ENCODE peak calls at places on chromosomes 7 and 10, in nine cellular contexts. H is naive thymus-derived CD4-positive, alpha-beta T cell; W is A549; V is HCT116; Z is fibroblast of lung; L is astrocyte; N is hepatocyte; G is CD4-positive, alpha-beta memory T cell; C is thoracic aorta. I is an unnamed sample.

GRCh38 chr7:84176716-84177115 is 17.9 kb downstream of the SEMA3A start:
- DNase-seq in H (no peak), W (no peak), V (no peak), Z (peak; percentile 51), L (peak; percentile 48), N (no peak), G (no peak), C (no peak), I (no peak)

GRCh38 chr7:152103066-152103465 is 77.6 kb downstream of the GALNT11 start:
- DNase-seq in H (no peak), W (no peak), V (no peak), Z (no peak), L (no peak), N (no peak), G (no peak), C (no peak), I (no peak)

GRCh38 chr10:88232029-88232895 is 350.9 kb downstream of the RNLS start:
- DNase-seq in H (no peak), W (no peak), V (no peak), Z (peak; percentile 58), L (peak; percentile 48), N (no peak), G (no peak), C (peak; percentile 67), I (no peak)

GRCh38 chr10:94103902-94104301 is 110.2 kb downstream of the PLCE1 start:
- DNase-seq in H (no peak), W (no peak), V (no peak), Z (peak; percentile 43), L (peak; percentile 31), N (peak; percentile 28), G (no peak), C (no peak), I (no peak)

GRCh38 chr10:90905925-90906324 is 15.0 kb downstream of the ANKRD1 start:
- DNase-seq in H (no peak), W (no peak), V (no peak), Z (no peak), L (no peak), N (no peak), G (no peak), C (no peak), I (no peak)

GRCh38 chr7:7176421-7177043 is 5.8 kb upstream of the C1GALT1 start:
- DNase-seq in H (no peak), W (peak; percentile 33), V (peak; percentile 76), Z (peak; percentile 89), L (peak; percentile 88), N (peak; percentile 79), G (no peak), C (no peak), I (no peak)

GRCh38 chr7:25945608-25946007 is 206.4 kb upstream of the NFE2L3 start:
- DNase-seq in H (no peak), W (no peak), V (no peak), Z (no peak), L (no peak), N (no peak), G (no peak), C (no peak), I (no peak)

GRCh38 chr10:124259139-124259825 is 159.4 kb downstream of the OAT start:
- DNase-seq in H (no peak), W (no peak), V (peak; percentile 21), Z (no peak), L (no peak), N (no peak), G (no peak), C (no peak), I (no peak)

GRCh38 chr10:100878291-100878910 is 34.4 kb upstream of the SLF2 start:
- DNase-seq in H (no peak), W (peak; percentile 92), V (peak; percentile 82), Z (peak; percentile 59), L (peak; percentile 49), N (peak; percentile 84), G (peak; percentile 17), C (no peak), I (no peak)

GRCh38 chr10:112845145-112845544 is 104.9 kb upstream of the TCF7L2 start:
- DNase-seq in H (no peak), W (no peak), V (no peak), Z (no peak), L (no peak), N (no peak), G (no peak), C (no peak), I (no peak)

GRCh38 chr10:17787087-17787942 is 21.8 kb upstream of the MRC1 start:
- DNase-seq in H (no peak), W (no peak), V (peak; percentile 62), Z (peak; percentile 98), L (peak; percentile 97), N (peak; percentile 78), G (no peak), C (no peak), I (peak; percentile 68)

GRCh38 chr10:32149257-32149955 is 93.2 kb upstream of the KIF5B start:
- DNase-seq in H (no peak), W (no peak), V (peak; percentile 35), Z (peak; percentile 95), L (peak; percentile 96), N (no peak), G (no peak), C (peak; percentile 67), I (peak; percentile 62)

GRCh38 chr10:32005050-32005449 is 51.2 kb downstream of the KIF5B start:
- DNase-seq in H (no peak), W (peak; percentile 39), V (peak; percentile 43), Z (peak; percentile 33), L (peak; percentile 19), N (peak; percentile 49), G (peak; percentile 36), C (no peak), I (no peak)

GRCh38 chr10:89494068-89494467 is 41.3 kb downstream of the SLC16A12 start:
- DNase-seq in H (no peak), W (no peak), V (no peak), Z (no peak), L (no peak), N (no peak), G (no peak), C (no peak), I (no peak)

GRCh38 chr10:89494615-89495014 is 40.8 kb downstream of the SLC16A12 start:
- DNase-seq in H (no peak), W (no peak), V (no peak), Z (no peak), L (no peak), N (no peak), G (no peak), C (no peak), I (no peak)

GRCh38 chr10:89491932-89492331 is 43.5 kb downstream of the SLC16A12 start:
- DNase-seq in H (no peak), W (no peak), V (no peak), Z (no peak), L (no peak), N (no peak), G (no peak), C (no peak), I (no peak)

GRCh38 chr10:89490589-89491335 is 44.6 kb downstream of the SLC16A12 start:
- DNase-seq in H (no peak), W (no peak), V (no peak), Z (no peak), L (no peak), N (no peak), G (no peak), C (no peak), I (no peak)
- H3K4me1 ChIP-seq in H (no peaks in the 10 kb centered on the region), W (no peaks in the 10 kb centered on the region), V (no peaks in the 10 kb centered on the region), Z (no peaks in the 10 kb centered on the region), L (no peaks in the 10 kb centered on the region), N (peaks cover 7% of the 10 kb centered on the region), G (no peaks in the 10 kb centered on the region), C (no peaks in the 10 kb centered on the region), I (no peaks in the 10 kb centered on the region)

DNA sequence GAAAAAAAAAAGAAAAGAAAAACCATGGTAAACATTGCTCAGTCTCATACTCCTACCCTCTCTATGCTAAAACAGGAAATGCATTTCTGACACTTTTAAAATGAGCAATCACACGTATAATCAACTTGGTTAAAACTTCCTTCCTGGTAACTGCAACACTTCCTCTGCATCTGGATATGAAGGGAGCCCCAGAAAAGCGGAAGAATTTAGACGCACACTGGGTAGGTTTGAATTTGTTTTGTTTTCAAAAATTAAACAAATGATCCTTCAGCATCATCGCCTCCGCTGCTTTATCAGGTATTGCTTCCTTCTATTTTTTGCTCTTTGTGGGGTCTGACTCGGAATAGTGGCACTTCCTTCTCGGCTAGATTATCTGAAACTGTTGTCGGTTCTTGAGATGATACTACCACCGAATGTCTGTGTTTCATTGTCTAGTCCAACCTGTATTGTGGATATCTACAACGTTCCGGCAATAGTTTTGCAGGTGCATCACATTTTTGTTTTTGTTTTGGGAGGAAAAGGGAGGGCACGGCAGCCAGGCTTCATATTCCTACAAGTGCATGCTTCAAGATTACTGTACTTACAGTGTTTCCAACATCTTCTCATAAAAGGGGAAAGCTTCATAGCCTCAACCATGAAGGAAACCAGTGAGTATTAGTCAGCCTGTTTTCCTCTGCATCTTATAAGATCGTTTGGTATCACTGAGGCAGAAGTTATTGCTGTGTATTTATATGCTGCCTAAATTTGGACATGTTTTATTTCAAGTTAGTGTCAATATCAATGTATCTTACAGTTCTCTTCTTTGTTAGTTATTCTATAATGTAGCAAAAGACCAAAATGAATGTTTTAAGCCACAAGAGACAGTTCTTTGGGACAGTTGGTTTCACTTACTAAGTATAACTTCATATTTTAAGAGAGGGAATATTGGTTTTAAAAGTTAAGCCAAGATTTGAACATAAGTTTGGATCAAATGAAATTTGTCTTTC is at the start of gene PIK3CG:
- DNase-seq in H (no peak), W (no peak), V (no peak), Z (no peak), L (no peak), N (no peak), G (peak; percentile 73), C (no peak), I (no peak)
- H3K4me1 ChIP-seq in H (peaks cover 50% of the 10 kb centered on the region), W (no peaks in the 10 kb centered on the region), V (no peaks in the 10 kb centered on the region), Z (no peaks in the 10 kb centered on the region), L (no peaks in the 10 kb centered on the region), N (no peaks in the 10 kb centered on the region), G (peaks cover 67% of the 10 kb centered on the region), C (peaks cover 5% of the 10 kb centered on the region), I (no peaks in the 10 kb centered on the region)

DNA sequence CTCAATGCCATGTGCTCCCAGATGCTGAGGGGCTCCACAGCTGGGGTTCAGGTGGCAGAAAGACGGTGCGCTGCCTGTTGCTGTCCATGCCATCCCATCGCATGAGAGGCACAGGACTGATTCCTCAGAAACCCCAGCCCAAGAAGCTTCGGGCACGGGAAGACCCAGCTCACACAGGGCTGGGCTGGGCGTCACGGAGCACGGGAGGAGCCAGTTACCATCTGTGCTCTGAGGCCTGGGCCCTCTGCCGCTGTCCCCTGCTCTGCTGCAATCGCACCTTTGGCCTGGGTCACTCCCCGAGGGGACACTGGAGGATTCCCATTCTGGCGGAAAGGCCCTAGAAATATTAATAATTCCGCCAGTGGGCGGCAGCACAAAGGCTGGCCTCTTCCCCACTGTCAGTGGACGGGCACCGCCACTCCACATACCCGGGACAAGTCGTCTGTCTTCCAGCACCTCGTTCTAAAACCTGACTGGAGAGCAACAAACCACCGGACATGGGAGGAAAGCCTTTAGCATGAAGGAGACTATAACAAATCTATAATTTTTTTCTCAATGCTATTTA is 92.1 kb downstream of the PIP4K2A start:
- DNase-seq in H (no peak), W (no peak), V (no peak), Z (no peak), L (no peak), N (no peak), G (no peak), C (no peak), I (no peak)
- H3K4me1 ChIP-seq in H (peaks cover 100% of the 10 kb centered on the region), W (peaks cover 93% of the 10 kb centered on the region), V (peaks cover 100% of the 10 kb centered on the region), Z (peaks cover 42% of the 10 kb centered on the region), L (peaks cover 71% of the 10 kb centered on the region), N (peaks cover 30% of the 10 kb centered on the region), G (peaks cover 98% of the 10 kb centered on the region), C (peaks cover 88% of the 10 kb centered on the region), I (peaks cover 48% of the 10 kb centered on the region)

DNA sequence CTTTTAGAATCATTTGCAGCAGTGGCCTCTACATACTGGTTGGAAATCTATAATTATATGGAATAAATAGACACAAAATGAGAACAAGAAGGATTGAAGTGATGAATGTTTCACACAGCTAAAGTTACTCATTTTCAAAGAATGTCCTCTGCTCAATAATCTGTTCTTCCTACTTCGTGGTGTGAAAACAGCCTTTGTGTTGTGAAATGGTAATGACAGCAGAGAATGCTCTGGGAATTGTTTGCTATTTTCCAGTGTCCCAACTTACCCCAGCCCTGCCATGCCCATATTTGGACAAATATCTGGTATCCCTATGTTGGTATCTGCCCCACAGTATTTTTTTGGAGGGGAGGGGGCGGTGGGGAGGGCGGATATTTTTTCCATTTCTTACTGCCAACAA is 130.4 kb downstream of the GLI3 start:
- DNase-seq in H (no peak), W (no peak), V (no peak), Z (no peak), L (no peak), N (no peak), G (no peak), C (no peak), I (no peak)
- H3K4me1 ChIP-seq in H (no peaks in the 10 kb centered on the region), W (no peaks in the 10 kb centered on the region), V (no peaks in the 10 kb centered on the region), Z (peaks cover 14% of the 10 kb centered on the region), L (peaks cover 7% of the 10 kb centered on the region), N (peaks cover 23% of the 10 kb centered on the region), G (no peaks in the 10 kb centered on the region), C (peaks cover 36% of the 10 kb centered on the region), I (peaks cover 37% of the 10 kb centered on the region)

I was measured in keratinocyte.